ENCODE peak calls at places on chromosome 3, in eight cellular contexts. L, E, W, D, S, G, I and A are unnamed samples.

GRCh38 chr3:41653575-41654239 is 308.2 kb downstream of the ULK4 start:
- DNase-seq in W (no peak), E (no peak), D (no peak), G (no peak), I (no peak), S (no peak), L (no peak), A (no peak)

GRCh38 chr3:8509961-8510360 is 8.3 kb downstream of the LMCD1 start:
- DNase-seq in I (no peak), G (no peak), W (no peak), L (peak; percentile 93), D (no peak), E (no peak), S (no peak), A (no peak)

GRCh38 chr3:166457382-166457781 is 620.2 kb upstream of the BCHE start:
- DNase-seq in W (no peak), I (no peak), E (no peak), L (no peak), S (no peak), G (no peak), D (no peak), A (no peak)

GRCh38 chr3:123562547-123562946 is 22.3 kb downstream of the HACD2 start:
- DNase-seq in W (no peak), I (no peak), G (no peak), S (no peak), D (no peak), L (no peak), E (no peak), A (no peak)

GRCh38 chr3:50324351-50325144 is 2.0 kb upstream of the HYAL2 start:
- DNase-seq in I (peak; percentile 85), S (peak; percentile 95), W (peak; percentile 46), G (peak; percentile 70), D (peak; percentile 51), E (peak; percentile 85), L (peak; percentile 63), A (peak; percentile 47)

GRCh38 chr3:81245505-81245904 is 515.9 kb downstream of the GBE1 start:
- DNase-seq in W (no peak), L (no peak), E (no peak), G (no peak), I (no peak), D (no peak), S (no peak), A (no peak)

GRCh38 chr3:42499478-42499871 is 3.0 kb upstream of the VIPR1 start:
- DNase-seq in D (no peak), S (no peak), E (no peak), L (no peak), G (no peak), W (no peak), I (peak; percentile 48), A (no peak)

GRCh38 chr3:58638586-58638985 is 28.0 kb downstream of the FAM3D start:
- DNase-seq in D (no peak), E (no peak), L (peak; percentile 1), I (no peak), G (no peak), S (no peak), W (no peak), A (no peak)

GRCh38 chr3:129051776-129052400 is 8.7 kb upstream of the GP9 start:
- DNase-seq in G (no peak), D (no peak), W (no peak), E (no peak), I (no peak), L (peak; percentile 30), S (no peak), A (no peak)

GRCh38 chr3:4999626-5000184 is 20.5 kb downstream of the BHLHE40 start:
- DNase-seq in W (no peak), L (no peak), I (peak; percentile 51), E (peak; percentile 40), S (no peak), D (no peak), G (no peak), A (no peak)

GRCh38 chr3:159390656-159391055 is 588.8 kb downstream of the MFSD1 start:
- DNase-seq in S (no peak), W (no peak), E (no peak), G (no peak), L (no peak), D (no peak), I (no peak), A (no peak)

GRCh38 chr3:65018801-65019200 is 331.0 kb upstream of the ADAMTS9 start:
- DNase-seq in G (no peak), W (no peak), E (no peak), L (no peak), S (no peak), D (no peak), I (no peak), A (no peak)

GRCh38 chr3:98897701-98898100 is 3.8 kb downstream of the DCBLD2 start:
- DNase-seq in D (no peak), G (no peak), I (no peak), E (no peak), S (no peak), L (no peak), W (no peak), A (no peak)